ENCODE peak calls at places on chromosomes 3 and 15, in four cellular contexts. U, S, R and X are unnamed samples.

GRCh38 chr3:117708601-117709000 is 999.0 kb downstream of the TUSC7 start:
- DNase-seq in S (no peak), R (peak; percentile 41), U (no peak), X (no peak)

GRCh38 chr3:18900994-18901393 is 247.3 kb upstream of the KCNH8 start:
- DNase-seq in U (no peak), R (no peak), S (no peak), X (no peak)

GRCh38 chr3:193869221-193870201 is 266.4 kb upstream of the HES1 start:
- DNase-seq in U (no peak), S (peak; percentile 73), R (peak; percentile 82), X (peak; percentile 21)

GRCh38 chr3:27559835-27560234 is 75.7 kb upstream of the SLC4A7 start:
- DNase-seq in U (peak; percentile 12), R (peak; percentile 28), S (peak; percentile 75), X (no peak)

GRCh38 chr15:48177875-48178611 is at the start of gene MYEF2:
- DNase-seq in R (peak; percentile 85), S (peak; percentile 64), U (peak; percentile 91), X (peak; percentile 19)

GRCh38 chr3:18987070-18987469 is 161.2 kb upstream of the KCNH8 start:
- DNase-seq in R (no peak), U (no peak), S (no peak), X (no peak)

GRCh38 chr3:66267031-66267430 is 46.2 kb downstream of the SLC25A26 start:
- DNase-seq in S (no peak), R (no peak), U (no peak), X (no peak)

GRCh38 chr15:74283366-74283765 is 47.2 kb downstream of the CCDC33 start:
- DNase-seq in S (no peak), R (no peak), U (no peak), X (no peak)

GRCh38 chr3:12196684-12197083 is 38.0 kb upstream of the TIMP4 start:
- DNase-seq in R (no peak), S (no peak), U (no peak), X (no peak)

GRCh38 chr15:70433583-70434288 is 329.6 kb downstream of the UACA start:
- DNase-seq in R (no peak), S (no peak), U (peak; percentile 38), X (no peak)

GRCh38 chr3:4060064-4060463 is 243.1 kb upstream of the SETMAR start:
- DNase-seq in U (no peak), R (peak; percentile 3), S (no peak), X (no peak)

GRCh38 chr15:76674883-76675282 is 230.3 kb downstream of the SCAPER start:
- DNase-seq in R (peak; percentile 44), U (no peak), S (no peak), X (no peak)